ENCODE peak calls at places on chromosome 17, in six cellular contexts. B is GM13977, N is right cardiac atrium, E is germinal center, X is substantia nigra, D is mucosa of descending colon. C is an unnamed sample.

GRCh38 chr17:20944014-20944905 is 98.6 kb downstream of the USP22 start:
- DNase-seq in B (peak), N (no peak), E (peak), X (no peak), D (peak), C (no peak)

GRCh38 chr17:80030730-80031410 is 4.8 kb downstream of the TBC1D16 start:
- DNase-seq in B (no peak), N (no peak), E (no peak), X (no peak), D (peak), C (no peak)

GRCh38 chr17:78990349-78991016 is 10.8 kb upstream of the LGALS3BP start:
- DNase-seq in B (no peak), N (peak), E (no peak), X (no peak), D (peak), C (no peak)

GRCh38 chr17:17837380-17837821 is 615 bp upstream of the SREBF1 start:
- DNase-seq in B (no peak), N (peak), E (no peak), X (no peak), D (peak), C (no peak)

GRCh38 chr17:78103311-78103710 is 25.2 kb downstream of the TMC6 start:
- DNase-seq in B (no peak), N (no peak), E (no peak), X (no peak), D (no peak), C (no peak)

GRCh38 chr17:8060274-8060673 is 21.4 kb downstream of the ALOX15B start:
- DNase-seq in B (peak), N (no peak), E (peak), X (peak), D (no peak), C (peak)

GRCh38 chr17:17032131-17032692 is 10.0 kb upstream of the MPRIP start:
- DNase-seq in B (no peak), N (peak), E (no peak), X (peak), D (peak), C (peak)

GRCh38 chr17:75980188-75981018 is 1.4 kb downstream of the TEN1 start:
- DNase-seq in B (no peak), N (no peak), E (no peak), X (no peak), D (no peak), C (no peak)